ENCODE peak calls at places on chromosomes 7 and 10, in five cellular contexts. J is K562, P is lower lobe of right lung, D is endothelial cell of umbilical vein, N is colonic mucosa. O is an unnamed sample. For H3K36me3, the result is how much of the 10 kb centered on the place peaks cover.

GRCh38 chr7:75688200-75689136 is 50.3 kb downstream of the HIP1 start:
- DNase-seq in N (no peak), J (no peak), P (no peak), D (no peak), O (no peak)

GRCh38 chr10:62805139-62806092 is 896 bp downstream of the ADO start:
- DNase-seq in J (peak), D (peak), P (peak), N (peak), O (no peak)

GRCh38 chr10:93993414-93993781 is 333 bp upstream of the PLCE1 start:
- DNase-seq in P (no peak), N (no peak), D (no peak), J (no peak), O (no peak)

GRCh38 chr10:78371118-78371517 is 337.5 kb downstream of the RPS24 start:
- DNase-seq in P (no peak), J (no peak), D (no peak), N (no peak), O (no peak)

GRCh38 chr10:66788142-66788541 is 137.7 kb upstream of the LRRTM3 start:
- DNase-seq in J (no peak), P (no peak), D (no peak), N (no peak), O (no peak)

GRCh38 chr10:9562001-9562505 is 1455.6 kb upstream of the CELF2 start:
- DNase-seq in J (no peak), P (no peak), N (no peak), D (no peak), O (no peak)

GRCh38 chr7:85823379-85823778 is 636.5 kb upstream of the SEMA3D start:
- DNase-seq in J (no peak), N (no peak), D (no peak), P (no peak), O (no peak)

GRCh38 chr10:128880221-128880620 is 586.8 kb upstream of the MGMT start:
- DNase-seq in N (no peak), J (no peak), P (no peak), D (no peak), O (no peak)

GRCh38 chr7:80929619-80930018 is 10.8 kb upstream of the SEMA3C start:
- DNase-seq in N (no peak), P (no peak), D (no peak), J (no peak), O (no peak)

GRCh38 chr10:132554991-132555647 is 17.5 kb downstream of the INPP5A start:
- DNase-seq in D (no peak), N (no peak), P (peak), J (peak), O (no peak)

GRCh38 chr10:16518822-16519221 is 2.9 kb downstream of the C1QL3 start:
- DNase-seq in D (no peak), J (no peak), N (no peak), P (no peak), O (no peak)

GRCh38 chr7:127177156-127177555 is 75.6 kb downstream of the GRM8 start:
- DNase-seq in D (no peak), P (no peak), N (no peak), J (no peak), O (no peak)

GRCh38 chr7:35617076-35617475 is 77.9 kb downstream of the HERPUD2 start:
- DNase-seq in D (no peak), J (no peak), P (no peak), N (no peak), O (peak)

GRCh38 chr7:129778770-129779601 is 167.5 kb downstream of the NRF1 start:
- DNase-seq in P (no peak), J (no peak), D (no peak), N (peak), O (no peak)

GRCh38 chr7:128006550-128007292 is 24.5 kb downstream of the LRRC4 start:
- DNase-seq in P (no peak), D (no peak), J (no peak), N (no peak), O (no peak)

GRCh38 chr7:135714534-135715009 is 13.4 kb downstream of the SLC13A4 start:
- DNase-seq in D (no peak), N (no peak), J (no peak), P (no peak), O (no peak)

GRCh38 chr7:150515752-150516151 is 1.1 kb downstream of the GIMAP7 start:
- DNase-seq in P (no peak), J (no peak), D (peak), N (no peak), O (no peak)

GRCh38 chr7:11630355-11630754 is 201.6 kb downstream of the THSD7A start:
- DNase-seq in P (no peak), J (no peak), N (no peak), D (no peak), O (no peak)

GRCh38 chr7:105388373-105389089 is at the start of gene SRPK2:
- DNase-seq in J (peak), P (peak), N (peak), D (peak), O (no peak)

GRCh38 chr7:65225422-65226006 is 148.1 kb upstream of the ZNF92 start:
- DNase-seq in N (no peak), J (no peak), P (no peak), D (no peak), O (no peak)

GRCh38 chr7:49483142-49483541 is 290.3 kb upstream of the VWC2 start:
- DNase-seq in D (no peak), P (no peak), J (no peak), N (peak), O (no peak)

GRCh38 chr7:134415700-134416099 is 43.2 kb downstream of the AKR1B1 start:
- DNase-seq in D (no peak), N (no peak), P (no peak), J (no peak), O (no peak)

GRCh38 chr10:69874464-69874863 is 72.8 kb downstream of the COL13A1 start:
- DNase-seq in N (no peak), J (no peak), P (no peak), D (peak), O (no peak)

GRCh38 chr7:1745018-1745532 is 75.0 kb downstream of the ELFN1 start:
- DNase-seq in P (no peak), J (no peak), D (no peak), N (no peak), O (no peak)

GRCh38 chr10:80382989-80383388 is 25.4 kb upstream of the PRXL2A start:
- DNase-seq in P (no peak), J (no peak), N (peak), D (peak), O (no peak)

GRCh38 chr10:22737587-22737986 is 23.2 kb upstream of the PIP4K2A start:
- DNase-seq in D (peak), P (no peak), N (no peak), J (peak), O (no peak)

GRCh38 chr7:121510302-121510701 is 114.2 kb upstream of the FAM3C start:
- DNase-seq in N (no peak), J (peak), D (no peak), P (no peak), O (no peak)

GRCh38 chr10:14126697-14127440 is 203.9 kb downstream of the FRMD4A start:
- DNase-seq in J (no peak), N (no peak), D (peak), P (no peak), O (no peak)

GRCh38 chr7:895451-896052 is 19.2 kb downstream of the GET4 start:
- DNase-seq in D (no peak), J (no peak), P (no peak), N (no peak), O (no peak)

GRCh38 chr7:128145191-128145590 is 95.9 kb upstream of the LEP start:
- DNase-seq in D (no peak), P (no peak), J (no peak), N (no peak), O (no peak)

GRCh38 chr10:72800000-72800740 is 93.4 kb upstream of the OIT3 start:
- DNase-seq in D (peak), J (no peak), P (no peak), N (no peak), O (no peak)

GRCh38 chr7:140230862-140231778 is 54.3 kb upstream of the KDM7A start:
- DNase-seq in D (peak), J (peak), N (peak), P (peak), O (no peak)

GRCh38 chr7:50304911-50305621 is 550 bp downstream of the IKZF1 start:
- DNase-seq in J (no peak), D (no peak), N (no peak), P (no peak), O (no peak)

GRCh38 chr7:97381815-97382214 is 264.3 kb downstream of the SDHAF3 start:
- DNase-seq in D (no peak), N (no peak), J (no peak), P (no peak), O (no peak)

GRCh38 chr10:5762531-5762930 is 50.7 kb downstream of the GDI2 start:
- DNase-seq in J (no peak), P (no peak), D (no peak), N (no peak), O (no peak)
- H3K36me3 ChIP-seq in J (half or more), P (half or more), D (half or more), N (under half), O (under half)

DNA sequence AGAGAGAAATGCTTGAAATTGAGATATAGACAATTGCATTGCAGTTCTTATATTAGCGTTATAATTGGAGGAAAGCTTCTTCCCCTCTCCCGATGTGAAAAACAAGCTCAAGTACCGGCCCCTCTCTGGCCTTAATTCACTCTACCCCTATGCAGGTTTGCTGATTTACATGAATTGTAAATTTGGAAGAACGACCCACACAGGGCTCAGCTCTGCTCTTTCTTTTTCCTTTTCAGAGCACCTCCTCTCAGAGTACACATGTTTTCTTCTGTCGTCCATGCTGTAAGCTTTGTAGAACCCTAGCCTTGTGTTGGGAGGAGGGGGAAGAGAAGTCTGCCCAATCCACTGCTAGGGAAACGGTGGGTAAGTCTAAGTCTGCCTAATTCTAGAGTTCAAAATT is 140.8 kb downstream of the IQUB start:
- DNase-seq in D (no peak), J (no peak), P (no peak), N (no peak), O (no peak)
- H3K4me3 ChIP-seq in D (no peak), J (no peak), P (no peak), N (no peak), O (no peak)

GRCh38 chr10:124000792-124001201 is 92.6 kb downstream of the CHST15 start:
- DNase-seq in P (no peak), D (no peak), N (no peak), J (no peak), O (no peak)
- H3K36me3 ChIP-seq in P (under half), D (under half), N (under half), J (under half), O (under half)

DNA sequence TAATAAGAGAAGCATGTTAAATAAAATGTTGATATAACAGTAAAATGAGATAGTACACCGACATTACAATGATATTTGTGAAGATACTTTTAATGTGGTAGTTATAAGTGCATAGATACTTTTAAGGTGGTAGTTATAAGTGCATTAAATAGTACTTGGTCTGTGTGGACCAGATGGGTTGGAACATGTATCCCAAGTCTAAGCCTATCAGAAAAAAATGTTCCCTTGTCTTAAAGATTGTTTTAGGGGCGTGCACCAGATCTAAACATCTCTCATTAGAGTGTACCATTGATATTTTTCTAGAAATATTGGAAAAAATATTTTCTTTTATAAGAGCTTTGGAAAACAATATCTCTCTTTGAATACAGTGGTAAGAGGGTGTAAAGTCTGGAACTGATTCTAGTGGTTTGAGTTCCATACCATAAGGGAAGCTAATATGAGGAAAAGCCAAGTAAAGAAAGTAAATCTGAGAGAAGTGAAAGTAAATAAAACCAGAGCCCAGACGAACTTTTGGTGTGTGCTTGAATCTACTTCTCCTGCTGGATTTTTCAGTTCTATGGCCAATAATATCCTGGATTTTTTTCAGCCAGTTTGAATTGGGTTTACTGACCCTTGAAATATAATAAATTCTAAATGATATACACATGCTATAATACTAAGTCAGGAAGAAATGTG is 175.3 kb downstream of the MBL2 start:
- DNase-seq in P (no peak), J (no peak), N (no peak), D (peak), O (no peak)
- H3K4me3 ChIP-seq in P (no peak), J (no peak), N (no peak), D (peak), O (peak)

GRCh38 chr10:811781-812180 is 119.7 kb downstream of the LARP4B start:
- DNase-seq in J (no peak), N (no peak), D (no peak), P (no peak), O (no peak)

GRCh38 chr10:812787-813186 is 118.7 kb downstream of the LARP4B start:
- DNase-seq in J (no peak), N (no peak), P (no peak), D (no peak), O (no peak)

GRCh38 chr10:814536-815302 is 116.8 kb downstream of the LARP4B start:
- DNase-seq in P (no peak), J (no peak), N (no peak), D (no peak), O (no peak)

GRCh38 chr10:811379-811778 is 120.1 kb downstream of the LARP4B start:
- DNase-seq in J (no peak), D (no peak), N (no peak), P (no peak), O (no peak)

DNA sequence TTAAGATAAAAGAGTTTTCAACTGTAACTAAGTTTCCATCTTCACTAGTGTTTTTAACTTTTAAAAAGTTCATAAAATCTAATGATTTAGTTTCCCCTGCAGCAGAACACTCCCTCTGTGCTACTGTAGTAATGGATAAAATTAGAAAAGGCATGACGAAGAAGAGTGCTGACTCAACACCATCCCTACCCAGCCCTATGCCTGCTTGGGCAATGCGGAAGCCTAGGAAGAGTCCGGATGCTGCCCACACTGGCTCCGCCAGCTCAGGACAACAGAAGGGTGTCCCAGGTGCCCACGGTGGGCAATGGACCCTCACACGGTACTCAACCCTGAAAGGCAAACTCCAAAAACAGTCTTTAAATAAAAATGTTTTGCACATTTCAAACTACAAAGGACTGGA is 118.2 kb downstream of the LARP4B start:
- DNase-seq in J (no peak), P (no peak), N (no peak), D (no peak), O (no peak)
- H3K36me3 ChIP-seq in J (half or more), P (half or more), N (under half), D (under half), O (under half)

GRCh38 chr7:157044943-157045660 is 34.6 kb upstream of the MNX1 start:
- DNase-seq in N (no peak), P (no peak), J (no peak), D (no peak), O (no peak)

GRCh38 chr7:157044151-157044687 is 33.8 kb upstream of the MNX1 start:
- DNase-seq in N (no peak), J (no peak), D (no peak), P (no peak), O (no peak)

GRCh38 chr7:157047148-157047547 is 36.7 kb upstream of the MNX1 start:
- DNase-seq in P (no peak), J (no peak), D (no peak), N (no peak), O (no peak)

GRCh38 chr7:157043745-157044144 is 33.3 kb upstream of the MNX1 start:
- DNase-seq in D (no peak), N (no peak), J (no peak), P (no peak), O (peak)

GRCh38 chr7:157046681-157047080 is 36.2 kb upstream of the MNX1 start:
- DNase-seq in N (no peak), P (no peak), D (no peak), J (no peak), O (peak)
- H3K4me3 ChIP-seq in N (no peak), P (no peak), D (no peak), J (no peak), O (no peak)

GRCh38 chr10:119060107-119060506 is 20.5 kb downstream of the EIF3A start:
- DNase-seq in P (no peak), N (no peak), D (no peak), J (no peak), O (no peak)
- H3K36me3 ChIP-seq in P (half or more), N (under half), D (half or more), J (half or more), O (under half)

DNA sequence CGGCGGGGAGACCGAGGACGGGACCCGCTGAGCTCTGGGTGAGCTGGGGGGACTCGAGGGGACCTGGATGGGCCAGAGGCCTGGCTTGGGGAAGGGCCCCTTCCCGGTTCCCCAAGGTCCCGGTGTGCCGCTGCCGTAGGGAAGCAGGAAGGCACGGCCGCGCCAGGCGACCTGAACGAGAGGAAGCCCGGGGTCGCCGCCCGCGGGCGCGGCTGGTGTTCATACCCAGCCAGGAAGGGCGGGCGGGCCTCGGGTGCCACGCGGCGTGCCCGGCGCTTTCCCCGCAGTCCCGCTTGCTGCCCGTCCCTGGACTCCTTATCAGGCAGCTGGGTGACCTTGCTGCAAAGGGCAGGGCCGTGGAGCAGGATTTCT is 38.0 kb downstream of the ZNF777 start:
- DNase-seq in N (peak), J (no peak), D (peak), P (peak), O (no peak)
- H3K4me3 ChIP-seq in N (peak), J (no peak), D (peak), P (peak), O (no peak)

GRCh38 chr10:33291053-33291592 is 43.3 kb downstream of the NRP1 start:
- DNase-seq in N (no peak), J (no peak), P (no peak), D (no peak), O (peak)
- H3K36me3 ChIP-seq in N (under half), J (under half), P (under half), D (under half), O (under half)

O was measured in BJ.